ENCODE peak calls at places on chromosomes 16 and 17, in seven cellular contexts. V, L, G, X, A, Q and H are unnamed samples.

GRCh38 chr17:72338847-72339790 is 218.3 kb downstream of the SOX9 start:
- DNase-seq in V (no peak), L (no peak), G (no peak), X (peak; percentile 91), A (no peak), Q (peak; percentile 69), H (no peak)

GRCh38 chr17:57255776-57256681 is at the start of gene MSI2:
- DNase-seq in V (peak; percentile 38), L (peak; percentile 97), G (peak; percentile 89), X (peak; percentile 75), A (peak; percentile 90), Q (peak; percentile 84), H (peak; percentile 24)

GRCh38 chr17:55524440-55525220 is 13.4 kb upstream of the SMIM36 start:
- DNase-seq in V (no peak), L (no peak), G (no peak), X (no peak), A (no peak), Q (no peak), H (no peak)

GRCh38 chr16:30005341-30006094 is 5.3 kb downstream of the DOC2A start:
- DNase-seq in V (no peak), L (peak; percentile 72), G (no peak), X (no peak), A (no peak), Q (peak; percentile 45), H (no peak)

GRCh38 chr17:49488612-49489011 is 6.5 kb upstream of the NGFR start:
- DNase-seq in V (no peak), L (no peak), G (no peak), X (no peak), A (no peak), Q (peak; percentile 6), H (no peak)

GRCh38 chr17:49193513-49194296 is 16.7 kb downstream of the GNGT2 start:
- DNase-seq in V (peak; percentile 65), L (peak; percentile 56), G (peak; percentile 42), X (peak; percentile 33), A (no peak), Q (no peak), H (peak; percentile 26)

GRCh38 chr16:4376820-4377572 is 5.3 kb downstream of the VASN start:
- DNase-seq in V (no peak), L (no peak), G (no peak), X (no peak), A (no peak), Q (no peak), H (no peak)

GRCh38 chr17:36849871-36850348 is 87.4 kb upstream of the LHX1 start:
- DNase-seq in V (no peak), L (no peak), G (no peak), X (peak; percentile 51), A (no peak), Q (no peak), H (peak; percentile 36)

GRCh38 chr16:85910854-85911247 is 11.9 kb downstream of the IRF8 start:
- DNase-seq in V (no peak), L (no peak), G (no peak), X (no peak), A (no peak), Q (no peak), H (no peak)

GRCh38 chr16:85910073-85910853 is 11.3 kb downstream of the IRF8 start:
- DNase-seq in V (no peak), L (no peak), G (no peak), X (no peak), A (no peak), Q (no peak), H (no peak)

GRCh38 chr16:85906349-85906748 is 7.4 kb downstream of the IRF8 start:
- DNase-seq in V (no peak), L (no peak), G (no peak), X (no peak), A (no peak), Q (no peak), H (no peak)

GRCh38 chr16:85908889-85909584 is 10.1 kb downstream of the IRF8 start:
- DNase-seq in V (no peak), L (no peak), G (no peak), X (no peak), A (no peak), Q (no peak), H (no peak)

DNA sequence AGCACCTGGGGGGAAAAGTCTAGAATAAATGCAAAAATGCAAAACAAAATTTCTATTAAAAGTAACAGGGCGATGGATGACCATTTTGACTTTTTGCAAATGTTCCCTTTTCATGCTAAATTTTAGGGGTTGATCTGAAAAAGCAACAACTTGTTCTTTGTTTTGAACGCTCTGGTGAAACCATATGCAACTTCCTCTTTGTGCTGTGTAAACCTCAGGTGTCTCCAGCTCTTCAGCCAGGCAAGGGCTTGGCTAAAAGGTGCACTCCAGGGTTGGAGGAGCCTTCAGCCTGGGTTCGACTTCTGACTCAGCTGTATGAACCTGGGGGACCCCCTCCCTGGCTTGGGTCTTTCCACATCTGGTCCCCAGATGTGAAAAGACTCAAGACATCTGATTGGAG is 9.5 kb downstream of the IRF8 start:
- DNase-seq in V (no peak), L (no peak), G (no peak), X (no peak), A (no peak), Q (no peak), H (no peak)
- H3K27ac ChIP-seq in V (no peak overlapping the region), L (no peak overlapping the region), G (peak overlapping the region; percentile 72), X (no peak overlapping the region), A (no peak overlapping the region), Q (peak overlapping the region; percentile 69), H (no peak overlapping the region)

GRCh38 chr16:1198194-1198593 is 26.9 kb downstream of the TPSG1 start:
- DNase-seq in V (no peak), L (no peak), G (no peak), X (no peak), A (no peak), Q (no peak), H (no peak)

GRCh38 chr16:1197237-1197866 is 27.7 kb downstream of the TPSG1 start:
- DNase-seq in V (no peak), L (no peak), G (no peak), X (no peak), A (no peak), Q (no peak), H (no peak)

GRCh38 chr16:1201444-1201843 is 23.6 kb downstream of the TPSG1 start:
- DNase-seq in V (no peak), L (no peak), G (no peak), X (no peak), A (no peak), Q (no peak), H (no peak)

GRCh38 chr16:1200014-1200627 is 24.9 kb downstream of the TPSG1 start:
- DNase-seq in V (no peak), L (no peak), G (no peak), X (no peak), A (no peak), Q (no peak), H (no peak)

DNA sequence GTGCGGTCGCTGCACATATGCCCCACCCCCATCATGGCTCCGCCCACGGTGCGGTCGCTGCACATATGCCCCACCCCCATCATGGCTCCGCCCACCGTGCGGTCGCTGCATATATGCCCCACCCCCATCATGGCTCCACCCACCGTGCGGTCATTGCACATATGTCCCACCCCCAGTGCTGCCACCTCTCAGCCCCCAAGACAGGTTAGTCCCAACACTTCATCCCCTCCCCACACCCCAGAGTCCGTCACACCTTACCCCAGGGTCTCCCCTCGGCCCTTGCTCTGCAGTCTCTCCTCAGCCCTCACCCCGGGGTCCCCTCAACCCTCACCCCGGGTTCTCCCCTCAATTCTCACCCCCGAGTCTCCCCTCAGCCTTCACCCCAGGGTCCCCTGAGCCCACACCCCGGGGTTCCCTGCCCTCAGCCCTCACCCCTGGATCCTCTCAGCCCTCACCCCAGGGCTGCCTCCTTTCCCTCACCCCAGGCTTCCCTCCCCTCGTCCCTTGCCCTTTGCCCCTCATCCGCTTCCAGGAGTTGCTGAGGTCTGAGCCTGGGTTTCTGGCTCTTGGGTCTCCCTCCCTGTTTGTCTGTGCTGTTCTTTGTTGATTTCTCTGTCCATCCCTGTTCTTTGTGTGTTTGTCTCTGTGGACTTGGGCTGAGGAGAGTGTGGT is 25.6 kb downstream of the TPSG1 start:
- DNase-seq in V (no peak), L (no peak), G (no peak), X (no peak), A (no peak), Q (no peak), H (no peak)
- H3K27ac ChIP-seq in V (no peak overlapping the region), L (no peak overlapping the region), G (no peak overlapping the region), X (no peak overlapping the region), A (no peak overlapping the region), Q (no peak overlapping the region), H (no peak overlapping the region)

GRCh38 chr16:2157480-2158261 is 2.1 kb downstream of the TRAF7 start:
- DNase-seq in V (no peak), L (no peak), G (no peak), X (no peak), A (no peak), Q (peak; percentile 81), H (no peak)

GRCh38 chr16:2155091-2156024 is at the start of gene TRAF7:
- DNase-seq in V (peak; percentile 100), L (peak; percentile 99), G (peak; percentile 100), X (peak; percentile 100), A (peak; percentile 96), Q (peak; percentile 100), H (peak; percentile 100)

GRCh38 chr16:2156025-2156848 is 655 bp downstream of the TRAF7 start:
- DNase-seq in V (no peak), L (no peak), G (no peak), X (no peak), A (no peak), Q (peak; percentile 42), H (no peak)

GRCh38 chr16:2158262-2158638 is 2.7 kb downstream of the TRAF7 start:
- DNase-seq in V (no peak), L (no peak), G (no peak), X (no peak), A (no peak), Q (no peak), H (no peak)

DNA sequence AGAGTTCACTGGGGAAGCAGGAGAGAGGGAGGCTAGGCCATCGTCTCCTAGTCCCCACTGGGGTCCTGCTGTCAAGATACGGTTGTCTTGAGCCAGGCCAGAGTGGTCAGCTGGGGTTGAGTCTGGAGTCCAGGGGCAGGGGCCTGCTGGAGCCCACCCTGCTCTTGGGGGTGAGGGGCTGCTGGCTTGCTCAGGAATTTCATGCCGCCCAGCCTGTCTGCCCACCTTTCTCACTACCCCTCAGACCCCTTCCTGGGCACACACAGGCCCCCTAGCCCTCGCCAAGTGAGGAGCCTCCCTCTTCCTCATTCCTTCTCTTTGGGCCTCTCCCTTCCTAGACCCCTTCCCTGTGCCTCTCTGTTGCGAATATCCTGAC is 1.3 kb downstream of the TRAF7 start:
- DNase-seq in V (no peak), L (no peak), G (no peak), X (no peak), A (no peak), Q (no peak), H (no peak)
- H3K27ac ChIP-seq in V (peak overlapping the region; percentile 70), L (peak overlapping the region; percentile 90), G (peak overlapping the region; percentile 3), X (peak overlapping the region; percentile 80), A (no peak overlapping the region), Q (peak overlapping the region; percentile 4), H (no peak overlapping the region)

DNA sequence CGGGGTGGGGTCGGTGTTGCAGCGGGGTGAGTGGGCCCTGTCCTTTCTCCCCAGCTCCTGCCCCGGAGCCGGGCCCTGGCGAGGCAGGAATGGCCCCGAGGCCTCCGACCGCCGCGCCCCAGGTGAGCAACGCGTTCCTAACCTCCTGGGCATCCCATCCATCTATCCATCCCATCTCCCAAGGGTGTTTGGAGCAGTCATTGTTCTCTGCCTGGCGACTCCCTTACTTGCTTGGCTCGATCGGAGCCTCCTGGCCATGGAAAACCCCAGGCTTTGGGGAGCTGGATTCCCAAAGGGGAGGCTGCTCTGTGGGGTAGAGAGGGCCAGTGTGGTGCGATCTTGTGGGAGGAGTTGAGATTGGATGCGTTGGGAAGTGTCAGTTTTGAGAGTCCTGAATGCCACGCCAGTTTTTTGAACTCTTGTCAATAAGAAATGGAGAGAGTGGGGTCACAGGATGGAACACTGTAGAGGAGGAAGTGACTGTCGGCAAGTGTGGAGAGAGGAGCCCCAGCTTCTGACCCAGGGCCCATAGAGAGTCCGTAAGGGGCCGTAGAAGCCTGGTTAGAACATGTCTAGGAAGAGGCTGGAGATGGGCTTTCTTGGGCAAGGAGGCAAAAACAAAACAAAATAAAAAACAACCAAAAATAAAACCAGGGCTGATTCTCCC is 746 bp downstream of the ZFP90 start:
- DNase-seq in V (no peak), L (no peak), G (no peak), X (no peak), A (no peak), Q (peak; percentile 15), H (no peak)
- H3K27ac ChIP-seq in V (peak overlapping the region; percentile 14), L (no peak overlapping the region), G (no peak overlapping the region), X (no peak overlapping the region), A (peak overlapping the region; percentile 94), Q (no peak overlapping the region), H (peak overlapping the region; percentile 60)